ENCODE peak calls at places on chromosomes 7 and 10, in eight cellular contexts. One of them, this sample, is unnamed.
A peak's percentile ranks its signal among the peaks of the same experiment; 100 is the strongest.

GRCh38 chr7:87984088-87984487 is 50.0 kb downstream of the ADAM22 start:
- DNase-seq in H1: no peak
- DNase-seq in HCT116: no peak
- DNase-seq in endothelial cell of umbilical vein: no peak
- DNase-seq in K562: no peak
- DNase-seq in GM12878: no peak
- DNase-seq in A549: no peak
- DNase-seq in HepG2: no peak
- DNase-seq in this sample: no peak

GRCh38 chr7:121669144-121669543 is 203.8 kb upstream of the PTPRZ1 start:
- DNase-seq in endothelial cell of umbilical vein: no peak
- DNase-seq in H1: no peak
- DNase-seq in A549: no peak
- DNase-seq in K562: no peak
- DNase-seq in GM12878: no peak
- DNase-seq in HepG2: no peak
- DNase-seq in HCT116: no peak
- DNase-seq in this sample: no peak

GRCh38 chr7:100602889-100603696 is 930 bp downstream of the PCOLCE start:
- DNase-seq in endothelial cell of umbilical vein: no peak
- DNase-seq in K562: peak; percentile 60
- DNase-seq in HepG2: no peak
- DNase-seq in GM12878: no peak
- DNase-seq in HCT116: no peak
- DNase-seq in A549: no peak
- DNase-seq in H1: peak; percentile 76
- DNase-seq in this sample: no peak

GRCh38 chr10:64011871-64012714 is 490.9 kb downstream of the REEP3 start:
- DNase-seq in HepG2: no peak
- DNase-seq in endothelial cell of umbilical vein: no peak
- DNase-seq in GM12878: no peak
- DNase-seq in A549: no peak
- DNase-seq in H1: no peak
- DNase-seq in K562: no peak
- DNase-seq in HCT116: no peak
- DNase-seq in this sample: no peak

GRCh38 chr10:113854757-113855626 is 531 bp downstream of the NHLRC2 start:
- DNase-seq in HCT116: peak; percentile 31
- DNase-seq in K562: peak; percentile 65
- DNase-seq in endothelial cell of umbilical vein: peak; percentile 63
- DNase-seq in GM12878: no peak
- DNase-seq in HepG2: peak; percentile 23
- DNase-seq in A549: peak; percentile 62
- DNase-seq in H1: peak; percentile 79
- DNase-seq in this sample: peak; percentile 85

GRCh38 chr7:91030680-91031079 is 233.6 kb upstream of the FZD1 start:
- DNase-seq in endothelial cell of umbilical vein: no peak
- DNase-seq in GM12878: no peak
- DNase-seq in A549: no peak
- DNase-seq in HepG2: no peak
- DNase-seq in HCT116: no peak
- DNase-seq in K562: no peak
- DNase-seq in H1: peak; percentile 49
- DNase-seq in this sample: no peak

GRCh38 chr7:37119296-37119695 is 329.4 kb downstream of the ELMO1 start:
- DNase-seq in GM12878: no peak
- DNase-seq in A549: no peak
- DNase-seq in K562: no peak
- DNase-seq in H1: no peak
- DNase-seq in HCT116: no peak
- DNase-seq in endothelial cell of umbilical vein: no peak
- DNase-seq in HepG2: no peak
- DNase-seq in this sample: no peak

GRCh38 chr10:110005716-110006115 is 2.1 kb upstream of the ADD3 start:
- DNase-seq in HCT116: no peak
- DNase-seq in H1: no peak
- DNase-seq in K562: no peak
- DNase-seq in endothelial cell of umbilical vein: no peak
- DNase-seq in GM12878: no peak
- DNase-seq in HepG2: peak; percentile 35
- DNase-seq in A549: peak; percentile 38
- DNase-seq in this sample: peak; percentile 19

GRCh38 chr10:122505011-122505410 is 43.7 kb downstream of the HTRA1 start:
- DNase-seq in endothelial cell of umbilical vein: no peak
- DNase-seq in HCT116: no peak
- DNase-seq in K562: no peak
- DNase-seq in GM12878: no peak
- DNase-seq in H1: no peak
- DNase-seq in HepG2: no peak
- DNase-seq in A549: no peak
- DNase-seq in this sample: no peak

GRCh38 chr7:27048438-27048837 is 47.4 kb downstream of the HOXA1 start:
- DNase-seq in K562: no peak
- DNase-seq in H1: no peak
- DNase-seq in endothelial cell of umbilical vein: no peak
- DNase-seq in HCT116: no peak
- DNase-seq in HepG2: no peak
- DNase-seq in A549: no peak
- DNase-seq in GM12878: no peak
- DNase-seq in this sample: no peak

GRCh38 chr7:54846272-54846671 is 87.3 kb upstream of the SEC61G start:
- DNase-seq in H1: no peak
- DNase-seq in K562: no peak
- DNase-seq in GM12878: no peak
- DNase-seq in endothelial cell of umbilical vein: no peak
- DNase-seq in HepG2: no peak
- DNase-seq in HCT116: no peak
- DNase-seq in A549: no peak
- DNase-seq in this sample: no peak

GRCh38 chr10:47038881-47039557 is 127.8 kb downstream of the PTPN20 start:
- DNase-seq in K562: peak; percentile 50
- DNase-seq in H1: no peak
- DNase-seq in GM12878: no peak
- DNase-seq in A549: no peak
- DNase-seq in endothelial cell of umbilical vein: no peak
- DNase-seq in HepG2: no peak
- DNase-seq in HCT116: no peak
- DNase-seq in this sample: no peak

GRCh38 chr7:116138202-116138801 is 72.0 kb upstream of the TES start:
- DNase-seq in endothelial cell of umbilical vein: peak; percentile 81
- DNase-seq in HepG2: peak; percentile 52
- DNase-seq in H1: no peak
- DNase-seq in HCT116: peak; percentile 48
- DNase-seq in GM12878: no peak
- DNase-seq in A549: peak; percentile 72
- DNase-seq in K562: peak; percentile 59
- DNase-seq in this sample: peak; percentile 63

GRCh38 chr10:3943695-3944257 is 158.8 kb upstream of the KLF6 start:
- DNase-seq in A549: no peak
- DNase-seq in GM12878: no peak
- DNase-seq in HCT116: no peak
- DNase-seq in K562: no peak
- DNase-seq in endothelial cell of umbilical vein: no peak
- DNase-seq in H1: no peak
- DNase-seq in HepG2: no peak
- DNase-seq in this sample: no peak

GRCh38 chr10:131396108-131397010 is 84.8 kb upstream of the TCERG1L start:
- DNase-seq in GM12878: no peak
- DNase-seq in A549: peak; percentile 6
- DNase-seq in K562: no peak
- DNase-seq in H1: no peak
- DNase-seq in HCT116: no peak
- DNase-seq in HepG2: no peak
- DNase-seq in endothelial cell of umbilical vein: no peak
- DNase-seq in this sample: no peak

GRCh38 chr7:106471021-106471420 is 186.2 kb upstream of the NAMPT start:
- DNase-seq in H1: no peak
- DNase-seq in HCT116: no peak
- DNase-seq in endothelial cell of umbilical vein: no peak
- DNase-seq in A549: no peak
- DNase-seq in GM12878: no peak
- DNase-seq in K562: no peak
- DNase-seq in HepG2: no peak
- DNase-seq in this sample: no peak
- TF ChIP-seq MAX in H1: no peak
- TF ChIP-seq MAX in HCT116: no peak
- TF ChIP-seq MAX in endothelial cell of umbilical vein: no peak
- TF ChIP-seq MAX in A549: no peak
- TF ChIP-seq MAX in GM12878: no peak
- TF ChIP-seq MAX in K562: no peak
- TF ChIP-seq MAX in HepG2: no peak
- TF ChIP-seq MAX in this sample: no peak

GRCh38 chr7:108080094-108080656 is 50.0 kb downstream of the LAMB4 start:
- DNase-seq in HCT116: no peak
- DNase-seq in H1: no peak
- DNase-seq in endothelial cell of umbilical vein: peak; percentile 37
- DNase-seq in GM12878: no peak
- DNase-seq in K562: no peak
- DNase-seq in A549: no peak
- DNase-seq in HepG2: no peak
- DNase-seq in this sample: no peak

GRCh38 chr7:108079291-108080057 is 50.7 kb downstream of the LAMB4 start:
- DNase-seq in K562: no peak
- DNase-seq in endothelial cell of umbilical vein: peak; percentile 87
- DNase-seq in A549: no peak
- DNase-seq in HCT116: no peak
- DNase-seq in HepG2: no peak
- DNase-seq in H1: no peak
- DNase-seq in GM12878: no peak
- DNase-seq in this sample: no peak

GRCh38 chr7:108078156-108078781 is 51.9 kb downstream of the LAMB4 start:
- DNase-seq in HCT116: no peak
- DNase-seq in K562: no peak
- DNase-seq in GM12878: no peak
- DNase-seq in H1: no peak
- DNase-seq in endothelial cell of umbilical vein: peak; percentile 30
- DNase-seq in HepG2: no peak
- DNase-seq in A549: no peak
- DNase-seq in this sample: no peak

GRCh38 chr7:108076141-108076540 is 54.0 kb downstream of the LAMB4 start:
- DNase-seq in GM12878: no peak
- DNase-seq in A549: no peak
- DNase-seq in HCT116: no peak
- DNase-seq in K562: no peak
- DNase-seq in H1: no peak
- DNase-seq in HepG2: no peak
- DNase-seq in endothelial cell of umbilical vein: no peak
- DNase-seq in this sample: no peak

DNA sequence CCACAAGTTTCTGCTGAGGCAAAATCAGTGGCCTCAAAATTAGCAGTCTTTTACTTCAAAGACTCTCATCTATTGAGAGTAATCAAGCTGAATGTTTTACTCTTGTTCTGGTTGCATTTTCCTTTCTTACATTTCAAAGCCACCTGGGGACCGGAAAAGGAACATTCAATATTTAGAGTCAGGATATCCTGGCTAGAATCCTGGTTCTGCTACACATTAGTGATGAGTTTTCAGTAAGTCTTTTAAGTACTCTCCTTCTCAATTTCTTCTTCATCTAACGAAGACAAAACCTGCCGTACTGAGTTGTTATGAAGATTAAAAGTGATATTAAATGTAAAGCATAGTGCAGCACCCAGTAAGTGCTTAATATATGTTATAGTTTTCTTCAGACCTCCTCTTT is 52.4 kb downstream of the LAMB4 start:
- DNase-seq in K562: no peak
- DNase-seq in endothelial cell of umbilical vein: peak; percentile 7
- DNase-seq in GM12878: no peak
- DNase-seq in H1: no peak
- DNase-seq in HepG2: no peak
- DNase-seq in HCT116: no peak
- DNase-seq in A549: no peak
- DNase-seq in this sample: no peak
- TF ChIP-seq POLR2A in K562: no peak
- TF ChIP-seq POLR2A in endothelial cell of umbilical vein: no peak
- TF ChIP-seq POLR2A in GM12878: no peak
- TF ChIP-seq POLR2A in H1: no peak
- TF ChIP-seq POLR2A in HepG2: no peak
- TF ChIP-seq POLR2A in HCT116: no peak
- TF ChIP-seq POLR2A in A549: no peak
- TF ChIP-seq POLR2A in this sample: no peak

GRCh38 chr7:23658831-23659427 is 21.1 kb upstream of the FAM221A start:
- DNase-seq in H1: no peak
- DNase-seq in A549: no peak
- DNase-seq in K562: no peak
- DNase-seq in HepG2: no peak
- DNase-seq in GM12878: no peak
- DNase-seq in endothelial cell of umbilical vein: no peak
- DNase-seq in HCT116: no peak
- DNase-seq in this sample: no peak

GRCh38 chr7:23653942-23654341 is 26.1 kb upstream of the FAM221A start:
- DNase-seq in H1: no peak
- DNase-seq in HCT116: no peak
- DNase-seq in A549: no peak
- DNase-seq in K562: no peak
- DNase-seq in HepG2: no peak
- DNase-seq in endothelial cell of umbilical vein: no peak
- DNase-seq in GM12878: no peak
- DNase-seq in this sample: no peak

GRCh38 chr7:23655433-23655832 is 24.6 kb upstream of the FAM221A start:
- DNase-seq in endothelial cell of umbilical vein: no peak
- DNase-seq in HepG2: no peak
- DNase-seq in K562: no peak
- DNase-seq in GM12878: no peak
- DNase-seq in H1: no peak
- DNase-seq in HCT116: no peak
- DNase-seq in A549: no peak
- DNase-seq in this sample: no peak

DNA sequence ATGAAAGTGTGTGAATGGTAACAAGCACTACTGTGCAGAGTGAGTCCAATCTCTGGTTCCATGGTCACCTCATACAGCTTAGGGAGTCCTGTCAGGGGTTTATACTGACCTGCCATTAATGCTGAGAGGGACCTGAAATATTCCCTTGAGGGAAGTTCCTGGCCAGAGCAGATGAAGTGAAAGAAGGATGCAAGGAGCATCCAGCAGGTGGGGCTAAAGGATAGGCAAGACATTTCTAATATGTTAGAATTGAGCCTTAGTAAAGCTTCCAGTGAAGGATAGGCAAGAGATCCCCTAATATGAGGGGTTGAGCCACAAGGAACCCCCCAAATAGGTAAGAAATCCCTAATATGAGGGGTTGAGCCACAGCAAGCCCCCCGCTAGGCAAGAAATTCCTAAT is 25.5 kb upstream of the FAM221A start:
- DNase-seq in HepG2: peak; percentile 15
- DNase-seq in HCT116: peak; percentile 43
- DNase-seq in K562: peak; percentile 16
- DNase-seq in H1: peak; percentile 79
- DNase-seq in endothelial cell of umbilical vein: peak; percentile 35
- DNase-seq in A549: peak; percentile 55
- DNase-seq in GM12878: no peak
- DNase-seq in this sample: peak; percentile 58
- TF ChIP-seq CTCF in HepG2: peak; percentile 34
- TF ChIP-seq CTCF in HCT116: no peak
- TF ChIP-seq CTCF in K562: peak; percentile 61
- TF ChIP-seq CTCF in H1: peak; percentile 73
- TF ChIP-seq CTCF in endothelial cell of umbilical vein: peak; percentile 47
- TF ChIP-seq CTCF in A549: peak; percentile 22
- TF ChIP-seq CTCF in GM12878: peak; percentile 31
- TF ChIP-seq CTCF in this sample: peak; percentile 74

DNA sequence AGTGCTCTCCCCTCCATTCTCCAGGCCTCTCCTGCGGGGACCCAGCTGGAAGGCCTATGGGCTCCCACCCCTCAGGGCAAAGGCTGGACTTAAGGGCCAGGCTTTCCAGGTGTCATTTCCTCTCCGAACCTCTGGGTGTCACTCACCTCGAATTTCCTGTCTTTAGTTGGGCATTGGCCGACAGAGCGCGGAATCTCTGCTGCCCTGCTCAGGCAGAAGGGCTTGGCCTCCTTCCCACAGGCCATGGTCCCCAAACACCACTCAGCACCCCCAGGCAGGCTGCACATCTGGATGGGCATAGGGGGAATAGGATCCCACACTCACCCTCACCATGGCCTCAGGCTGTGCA is 212.9 kb downstream of the CCSER2 start:
- DNase-seq in H1: no peak
- DNase-seq in GM12878: no peak
- DNase-seq in A549: peak; percentile 46
- DNase-seq in K562: peak; percentile 33
- DNase-seq in endothelial cell of umbilical vein: no peak
- DNase-seq in HepG2: peak; percentile 67
- DNase-seq in HCT116: no peak
- DNase-seq in this sample: no peak
- TF ChIP-seq MAX in H1: no peak
- TF ChIP-seq MAX in GM12878: no peak
- TF ChIP-seq MAX in A549: no peak
- TF ChIP-seq MAX in K562: no peak
- TF ChIP-seq MAX in endothelial cell of umbilical vein: no peak
- TF ChIP-seq MAX in HepG2: no peak
- TF ChIP-seq MAX in HCT116: no peak
- TF ChIP-seq MAX in this sample: no peak

This sample was measured in NB4.